ENCODE peak calls at places on chromosomes 6 and 20, in five cellular contexts. J is upper lobe of right lung; G is epithelial cell of esophagus; S is CD8-positive, alpha-beta memory T cell; N is heart right ventricle. B is an unnamed sample.

GRCh38 chr6:117326396-117326795 is 61.0 kb downstream of the VGLL2 start:
- DNase-seq in J (no peak), G (no peak), S (no peak), N (no peak), B (no peak)

GRCh38 chr6:14661696-14662095 is 544.1 kb downstream of the CD83 start:
- DNase-seq in J (no peak), G (no peak), S (no peak), N (no peak), B (no peak)

GRCh38 chr6:50929323-50929722 is 110.7 kb downstream of the TFAP2B start:
- DNase-seq in J (no peak), G (no peak), S (no peak), N (no peak), B (no peak)

GRCh38 chr6:12927746-12928145 is 211.2 kb downstream of the PHACTR1 start:
- DNase-seq in J (no peak), G (no peak), S (no peak), N (no peak), B (no peak)

GRCh38 chr6:35474129-35474977 is 6.2 kb downstream of the RPL10A start:
- DNase-seq in J (no peak), G (no peak), S (no peak), N (no peak), B (no peak)

GRCh38 chr20:36112112-36112511 is 42.4 kb upstream of the EPB41L1 start:
- DNase-seq in J (no peak), G (peak), S (no peak), N (no peak), B (no peak)

GRCh38 chr20:43444107-43444506 is 13.6 kb upstream of the SRSF6 start:
- DNase-seq in J (no peak), G (no peak), S (no peak), N (no peak), B (no peak)

GRCh38 chr20:59948828-59949720 is 8.9 kb downstream of the FAM217B start:
- DNase-seq in J (no peak), G (peak), S (peak), N (no peak), B (no peak)

GRCh38 chr6:97175806-97176205 is 107.2 kb downstream of the MMS22L start:
- DNase-seq in J (no peak), G (no peak), S (no peak), N (no peak), B (no peak)

GRCh38 chr20:5928063-5928462 is 22.3 kb downstream of the TRMT6 start:
- DNase-seq in J (no peak), G (no peak), S (no peak), N (no peak), B (no peak)

GRCh38 chr20:39624316-39624715 is 662.2 kb downstream of the DHX35 start:
- DNase-seq in J (no peak), G (no peak), S (no peak), N (no peak), B (no peak)

GRCh38 chr6:43644940-43645612 is at the start of gene RSPH9:
- DNase-seq in J (peak), G (peak), S (peak), N (peak), B (peak)

GRCh38 chr6:112365952-112366351 is 18.8 kb downstream of the RFPL4B start:
- DNase-seq in J (no peak), G (no peak), S (no peak), N (no peak), B (no peak)

GRCh38 chr20:40497781-40498691 is 191.0 kb downstream of the MAFB start:
- DNase-seq in J (peak), G (peak), S (no peak), N (peak), B (peak)

GRCh38 chr6:39228992-39229767 is at the start of gene KCNK5:
- DNase-seq in J (peak), G (peak), S (peak), N (peak), B (peak)

GRCh38 chr20:13995841-13996240 is 525 bp downstream of the MACROD2 start:
- DNase-seq in J (peak), G (peak), S (no peak), N (peak), B (peak)

GRCh38 chr6:47595785-47596184 is 102.6 kb upstream of the ADGRF4 start:
- DNase-seq in J (no peak), G (peak), S (no peak), N (no peak), B (no peak)

GRCh38 chr6:113994934-113995342 is 24.0 kb upstream of the HDAC2 start:
- DNase-seq in J (no peak), G (peak), S (peak), N (no peak), B (peak)

GRCh38 chr6:67633058-67633457 is 1002.0 kb upstream of the ADGRB3 start:
- DNase-seq in J (no peak), G (no peak), S (no peak), N (no peak), B (no peak)

GRCh38 chr20:37396520-37397075 is 50.7 kb downstream of the SRC start:
- DNase-seq in J (no peak), G (no peak), S (no peak), N (no peak), B (no peak)

GRCh38 chr6:32529697-32530429 is at the start of gene HLA-DRB5:
- DNase-seq in J (peak), G (no peak), S (peak), N (no peak), B (no peak)

GRCh38 chr6:11978169-11978987 is 33.7 kb upstream of the HIVEP1 start:
- DNase-seq in J (no peak), G (no peak), S (no peak), N (no peak), B (no peak)

GRCh38 chr6:132445201-132445951 is 44.1 kb upstream of the MOXD1 start:
- DNase-seq in J (no peak), G (peak), S (no peak), N (no peak), B (no peak)

GRCh38 chr6:36599791-36600209 is 5.6 kb downstream of the SRSF3 start:
- DNase-seq in J (peak), G (peak), S (peak), N (peak), B (no peak)

GRCh38 chr6:29956518-29956917 is 14.2 kb downstream of the HLA-A start:
- DNase-seq in J (no peak), G (no peak), S (no peak), N (no peak), B (no peak)

GRCh38 chr6:111183702-111184517 is 96.6 kb downstream of the SLC16A10 start:
- DNase-seq in J (no peak), G (no peak), S (no peak), N (no peak), B (no peak)

GRCh38 chr6:111187874-111188273 is 100.6 kb downstream of the SLC16A10 start:
- DNase-seq in J (no peak), G (no peak), S (no peak), N (no peak), B (no peak)

GRCh38 chr6:111185954-111186353 is 98.7 kb downstream of the SLC16A10 start:
- DNase-seq in J (no peak), G (no peak), S (no peak), N (no peak), B (no peak)

GRCh38 chr6:111190637-111191036 is 103.3 kb downstream of the SLC16A10 start:
- DNase-seq in J (no peak), G (no peak), S (no peak), N (no peak), B (no peak)

GRCh38 chr6:111184827-111185567 is 97.7 kb downstream of the SLC16A10 start:
- DNase-seq in J (no peak), G (no peak), S (no peak), N (no peak), B (no peak)
- H3K4me3 ChIP-seq in J (no peak), G (no peak), S (no peak), N (no peak), B (no peak)

GRCh38 chr20:50527068-50527605 is 17.0 kb downstream of the PTPN1 start:
- DNase-seq in J (no peak), G (no peak), S (no peak), N (no peak), B (no peak)
- H3K4me3 ChIP-seq in J (no peak), G (no peak), S (no peak), N (no peak), B (no peak)

DNA sequence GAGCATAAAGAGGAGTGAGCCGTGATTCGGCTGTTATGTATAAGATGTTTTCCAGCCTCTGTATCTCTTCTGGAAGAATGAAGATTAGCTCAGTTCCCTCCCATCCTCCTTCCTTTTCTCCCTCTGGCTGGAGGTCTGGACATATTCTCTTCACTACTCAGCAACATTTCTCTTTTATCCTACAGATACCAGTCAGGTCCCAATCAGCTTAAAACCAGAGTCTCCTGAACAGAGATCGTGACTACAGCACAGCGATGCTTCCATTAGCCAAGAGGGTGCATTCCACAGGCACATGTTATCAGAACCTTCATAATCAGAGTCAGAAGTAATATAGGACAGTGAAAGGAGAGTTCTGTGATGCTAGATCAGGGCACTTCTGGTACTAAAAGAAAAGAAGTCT is 133.9 kb upstream of the SOX4 start:
- DNase-seq in J (no peak), G (no peak), S (no peak), N (no peak), B (no peak)
- H3K4me3 ChIP-seq in J (no peak), G (no peak), S (no peak), N (no peak), B (no peak)

DNA sequence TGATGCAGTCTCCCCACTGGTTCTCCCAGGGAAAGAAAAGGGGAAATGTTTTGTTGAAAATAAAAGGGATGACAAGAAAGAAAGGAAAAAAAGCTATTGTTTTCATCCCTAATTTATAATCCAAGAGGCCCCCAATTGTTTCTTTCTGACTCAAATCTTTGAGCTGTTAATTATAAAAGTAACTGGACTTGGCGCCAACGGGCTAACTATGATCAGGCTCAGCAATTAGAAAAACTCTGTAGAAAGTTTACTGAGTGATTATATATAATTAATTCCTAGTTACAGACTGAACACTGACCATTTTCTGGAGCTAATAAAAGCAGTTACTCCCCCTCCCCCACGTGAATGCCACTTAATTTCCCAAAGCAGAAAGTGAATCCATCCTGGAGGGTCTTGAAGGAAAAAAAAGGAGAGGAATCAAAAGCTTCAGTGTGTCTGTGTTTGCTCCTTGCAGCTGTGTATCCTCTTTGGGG is 3.2 kb downstream of the ZMYND8 start:
- DNase-seq in J (no peak), G (no peak), S (no peak), N (no peak), B (no peak)
- H3K4me3 ChIP-seq in J (peak), G (peak), S (peak), N (peak), B (no peak)

GRCh38 chr6:106360410-106360988 is at the start of gene CRYBG1:
- DNase-seq in J (peak), G (peak), S (peak), N (peak), B (peak)

GRCh38 chr6:106359989-106360409 is 518 bp upstream of the CRYBG1 start:
- DNase-seq in J (no peak), G (no peak), S (no peak), N (no peak), B (no peak)

GRCh38 chr6:106356382-106356781 is 4.1 kb upstream of the CRYBG1 start:
- DNase-seq in J (no peak), G (no peak), S (no peak), N (no peak), B (no peak)

GRCh38 chr6:106363401-106364138 is 3.1 kb downstream of the CRYBG1 start:
- DNase-seq in J (no peak), G (no peak), S (no peak), N (no peak), B (no peak)

DNA sequence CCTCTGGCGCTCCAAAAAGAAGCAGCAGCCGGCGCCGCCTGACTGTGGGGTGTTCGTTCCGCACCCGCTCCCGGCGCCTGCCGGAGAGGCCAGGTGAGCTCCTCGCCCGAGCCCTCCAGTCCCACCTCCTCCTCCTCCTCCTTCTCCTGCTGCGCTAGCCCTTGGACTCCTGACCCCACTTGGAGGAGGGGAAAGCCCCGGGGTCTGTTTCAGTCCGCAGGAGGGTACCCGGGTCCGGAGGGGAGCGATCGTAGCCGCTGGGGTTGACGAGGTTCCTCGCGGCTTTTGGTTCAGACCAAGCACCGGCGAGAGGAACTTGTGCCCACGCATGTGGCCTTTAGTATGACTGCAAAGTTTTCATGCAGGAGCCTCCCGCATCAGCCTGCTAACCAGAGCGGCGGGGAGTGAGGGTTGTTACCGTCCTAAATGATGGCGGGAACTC is 493 bp downstream of the CRYBG1 start:
- DNase-seq in J (peak), G (peak), S (no peak), N (peak), B (peak)
- H3K4me3 ChIP-seq in J (peak), G (peak), S (peak), N (peak), B (peak)

GRCh38 chr6:391559-392440 is at the start of gene IRF4:
- DNase-seq in J (no peak), G (peak), S (peak), N (no peak), B (no peak)
- H3K4me3 ChIP-seq in J (peak), G (no peak), S (peak), N (peak), B (peak)

DNA sequence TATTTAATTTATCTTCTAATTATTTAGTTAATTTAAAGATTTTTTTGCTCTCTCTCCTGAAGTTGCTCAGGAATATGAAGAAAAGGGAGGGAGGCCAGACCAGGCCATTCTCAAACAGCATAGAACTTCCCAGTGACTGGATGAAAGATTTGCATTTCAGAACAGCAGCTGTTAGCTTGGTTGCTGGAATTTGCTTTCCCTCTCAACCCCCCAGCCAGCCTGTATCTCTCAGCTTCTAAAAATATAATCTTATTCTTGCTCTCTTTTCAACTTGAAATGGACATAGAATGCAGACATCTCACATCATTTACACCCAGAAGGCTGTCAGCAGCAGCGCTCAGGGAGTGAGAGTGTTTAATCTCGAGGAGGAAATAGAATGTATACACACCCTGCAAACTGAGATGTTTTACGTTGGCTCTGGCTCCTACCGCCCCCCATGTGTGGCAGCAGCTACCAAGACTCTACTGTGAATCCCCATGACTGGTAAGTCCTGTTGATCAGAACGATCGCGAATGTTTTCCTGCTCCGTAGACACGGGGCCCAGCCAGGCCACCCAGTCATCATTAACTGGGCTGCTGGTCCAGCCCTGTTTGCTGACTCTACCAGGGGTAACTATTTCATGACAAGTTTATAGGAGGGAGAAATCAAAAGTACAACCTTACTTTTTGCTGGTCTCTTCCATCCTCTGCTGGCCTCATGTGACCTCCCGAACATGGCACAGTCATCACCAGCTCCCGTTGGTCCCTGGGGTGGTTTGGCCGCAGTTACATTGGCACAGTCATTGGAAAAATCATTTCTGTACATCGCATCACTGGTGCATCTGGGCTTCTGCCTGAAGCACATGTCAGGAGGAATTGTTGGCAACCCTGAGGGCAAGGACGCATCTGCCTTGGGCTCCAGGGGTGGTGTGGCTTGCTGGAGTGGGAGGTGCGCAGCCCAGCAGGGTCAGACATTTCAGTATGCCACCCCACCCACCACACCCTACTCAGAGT is 163.2 kb upstream of the SLC24A3 start:
- DNase-seq in J (no peak), G (no peak), S (no peak), N (peak), B (peak)
- H3K4me3 ChIP-seq in J (no peak), G (no peak), S (no peak), N (peak), B (peak)

GRCh38 chr20:58174708-58175287 is 53.7 kb downstream of the ANKRD60 start:
- DNase-seq in J (no peak), G (no peak), S (no peak), N (peak), B (peak)
- H3K4me3 ChIP-seq in J (peak), G (no peak), S (no peak), N (peak), B (peak)

GRCh38 chr6:155541976-155542375 is 86.3 kb upstream of the NOX3 start:
- DNase-seq in J (no peak), G (no peak), S (no peak), N (no peak), B (no peak)
- H3K4me3 ChIP-seq in J (no peak), G (no peak), S (no peak), N (no peak), B (no peak)

GRCh38 chr6:19841181-19841580 is 4.0 kb downstream of the ID4 start:
- DNase-seq in J (no peak), G (no peak), S (no peak), N (no peak), B (no peak)
- H3K4me3 ChIP-seq in J (no peak), G (no peak), S (no peak), N (no peak), B (no peak)

B was measured in heart left ventricle.